ENCODE peak calls at places on chromosomes 3 and 15, in five cellular contexts. F, Y, I, T and C are unnamed samples.

GRCh38 chr3:69182588-69183299 is 60.3 kb upstream of the LMOD3 start:
- DNase-seq in F (no peak), Y (no peak), I (no peak), T (no peak), C (no peak)

GRCh38 chr3:64321747-64322146 is 96.5 kb upstream of the PRICKLE2 start:
- DNase-seq in F (no peak), Y (no peak), I (no peak), T (no peak), C (peak; percentile 17)

GRCh38 chr3:48521635-48522034 is 17.7 kb upstream of the SHISA5 start:
- DNase-seq in F (no peak), Y (no peak), I (no peak), T (no peak), C (no peak)

GRCh38 chr3:196378442-196378841 is 40.3 kb upstream of the TM4SF19 start:
- DNase-seq in F (no peak), Y (no peak), I (no peak), T (no peak), C (no peak)

GRCh38 chr15:26891448-26891881 is 24.6 kb downstream of the GABRA5 start:
- DNase-seq in F (peak; percentile 19), Y (peak; percentile 95), I (no peak), T (peak; percentile 91), C (peak; percentile 4)

GRCh38 chr15:80107774-80108173 is 45.0 kb upstream of the FAH start:
- DNase-seq in F (no peak), Y (no peak), I (no peak), T (no peak), C (no peak)

GRCh38 chr3:41155834-41156233 is 43.5 kb upstream of the CTNNB1 start:
- DNase-seq in F (no peak), Y (no peak), I (no peak), T (no peak), C (no peak)

GRCh38 chr15:38474155-38474757 is 20.3 kb downstream of the FAM98B start:
- DNase-seq in F (peak; percentile 43), Y (no peak), I (no peak), T (peak; percentile 68), C (peak; percentile 13)

GRCh38 chr15:49876401-49877038 is 242.5 kb downstream of the ATP8B4 start:
- DNase-seq in F (no peak), Y (no peak), I (peak; percentile 48), T (peak; percentile 45), C (no peak)

GRCh38 chr3:126422121-126422520 is 27.4 kb downstream of the CFAP100 start:
- DNase-seq in F (no peak), Y (no peak), I (no peak), T (no peak), C (no peak)

GRCh38 chr3:111081008-111081545 is 9.5 kb downstream of the NECTIN3 start:
- DNase-seq in F (no peak), Y (no peak), I (no peak), T (no peak), C (peak; percentile 20)

GRCh38 chr15:80484312-80484981 is 80.3 kb downstream of the ARNT2 start:
- DNase-seq in F (no peak), Y (no peak), I (no peak), T (no peak), C (no peak)

GRCh38 chr15:62883938-62884479 is 158.5 kb upstream of the TPM1 start:
- DNase-seq in F (no peak), Y (no peak), I (peak; percentile 53), T (no peak), C (no peak)

GRCh38 chr3:23487015-23487414 is 283.9 kb downstream of the UBE2E2 start:
- DNase-seq in F (no peak), Y (no peak), I (no peak), T (no peak), C (no peak)

GRCh38 chr3:111809196-111809595 is 49.9 kb upstream of the PHLDB2 start:
- DNase-seq in F (no peak), Y (no peak), I (no peak), T (no peak), C (no peak)

GRCh38 chr3:62665627-62666433 is 209.4 kb downstream of the CADPS start:
- DNase-seq in F (no peak), Y (peak; percentile 80), I (peak; percentile 18), T (peak; percentile 91), C (peak; percentile 75)

GRCh38 chr3:49236226-49236625 is 40.8 kb downstream of the C3orf62 start:
- DNase-seq in F (no peak), Y (no peak), I (no peak), T (no peak), C (no peak)

GRCh38 chr15:84816694-84817460 is at the start of gene ALPK3:
- DNase-seq in F (peak; percentile 45), Y (peak; percentile 27), I (peak; percentile 26), T (peak; percentile 63), C (no peak)

GRCh38 chr3:138367912-138368311 is 19.5 kb downstream of the MRAS start:
- DNase-seq in F (no peak), Y (no peak), I (peak; percentile 41), T (peak; percentile 21), C (peak; percentile 34)

GRCh38 chr3:52110502-52110901 is 43.7 kb downstream of the POC1A start:
- DNase-seq in F (no peak), Y (no peak), I (no peak), T (no peak), C (no peak)

GRCh38 chr15:88002721-88003120 is 253.8 kb downstream of the NTRK3 start:
- DNase-seq in F (no peak), Y (no peak), I (no peak), T (no peak), C (no peak)

GRCh38 chr3:138332472-138333073 is 2.9 kb upstream of the NME9 start:
- DNase-seq in F (no peak), Y (no peak), I (no peak), T (peak; percentile 25), C (no peak)

GRCh38 chr3:169581633-169582032 is 81.9 kb downstream of the MECOM start:
- DNase-seq in F (no peak), Y (no peak), I (no peak), T (peak; percentile 33), C (no peak)

GRCh38 chr3:61783993-61784718 is 222.8 kb downstream of the PTPRG start:
- DNase-seq in F (no peak), Y (no peak), I (no peak), T (no peak), C (no peak)

GRCh38 chr15:87604857-87605446 is 651.6 kb downstream of the NTRK3 start:
- DNase-seq in F (no peak), Y (peak; percentile 34), I (no peak), T (peak; percentile 65), C (no peak)

GRCh38 chr3:155871746-155872158 is 1.3 kb downstream of the GMPS start:
- DNase-seq in F (no peak), Y (no peak), I (no peak), T (no peak), C (no peak)

GRCh38 chr3:172716476-172716875 is 5.6 kb upstream of the NCEH1 start:
- DNase-seq in F (no peak), Y (no peak), I (no peak), T (no peak), C (no peak)

GRCh38 chr3:16841906-16842709 is 42.6 kb upstream of the PLCL2 start:
- DNase-seq in F (peak; percentile 53), Y (no peak), I (no peak), T (no peak), C (no peak)

GRCh38 chr3:191889781-191890180 is 428.8 kb downstream of the PYDC2 start:
- DNase-seq in F (no peak), Y (no peak), I (no peak), T (no peak), C (no peak)

GRCh38 chr3:188926741-188927650 is 244.8 kb upstream of the TPRG1 start:
- DNase-seq in F (no peak), Y (no peak), I (no peak), T (no peak), C (no peak)

GRCh38 chr3:181752202-181752671 is 40.5 kb downstream of the SOX2 start:
- DNase-seq in F (no peak), Y (peak; percentile 45), I (no peak), T (no peak), C (no peak)

GRCh38 chr3:78165876-78166275 is 1126.0 kb downstream of the ROBO2 start:
- DNase-seq in F (no peak), Y (no peak), I (no peak), T (no peak), C (no peak)
- TF ChIP-seq CTCF in F (no peak), Y (peak; percentile 33), I (no peak), T (peak; percentile 29), C (no peak)

GRCh38 chr15:43511012-43511885 is 6.2 kb upstream of the MAP1A start:
- DNase-seq in F (peak; percentile 16), Y (peak; percentile 16), I (no peak), T (peak; percentile 61), C (no peak)
- TF ChIP-seq CTCF in F (no peak), Y (peak; percentile 26), I (no peak), T (peak; percentile 38), C (no peak)

DNA sequence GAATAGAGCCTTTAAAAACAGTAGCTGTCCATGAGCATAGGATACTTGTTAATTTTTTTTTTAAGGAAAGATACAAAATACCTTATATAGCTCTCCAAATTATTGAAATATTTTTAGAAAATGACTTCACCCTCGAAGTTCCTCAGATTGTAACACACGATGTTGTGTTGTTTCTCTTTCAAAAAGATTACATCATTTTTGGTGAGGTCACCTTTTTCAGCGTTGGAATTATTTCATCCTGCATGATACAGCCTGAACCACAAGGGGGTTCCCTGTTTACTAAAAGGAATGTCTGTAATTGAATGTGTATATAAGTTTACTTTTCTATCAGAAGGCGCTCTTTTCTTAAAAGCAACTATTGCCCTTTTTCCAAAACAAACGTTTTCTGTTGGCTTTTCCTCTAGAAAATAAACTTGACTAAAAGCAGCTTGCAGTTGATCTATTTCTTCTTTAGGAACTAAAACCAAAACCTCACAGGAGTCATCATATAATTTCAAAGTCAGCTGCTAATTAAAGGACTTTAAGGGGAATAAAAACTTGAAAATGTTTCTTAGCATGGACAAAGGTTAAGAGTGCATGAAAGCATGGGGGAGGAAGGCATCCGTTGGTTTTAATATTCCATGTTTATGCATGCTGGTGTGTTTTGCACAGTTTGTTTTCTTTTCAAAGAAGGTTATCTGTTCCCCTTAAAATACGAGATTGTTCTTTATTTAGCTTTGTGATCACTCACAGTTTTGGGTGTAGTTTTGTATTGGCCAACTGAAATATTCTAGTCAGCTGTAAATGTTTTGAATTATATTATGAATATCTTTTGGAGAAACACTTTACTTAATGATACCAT is 29.4 kb downstream of the LYSMD4 start:
- DNase-seq in F (peak; percentile 44), Y (no peak), I (no peak), T (peak; percentile 16), C (peak; percentile 53)
- TF ChIP-seq CTCF in F (no peak), Y (peak; percentile 62), I (peak; percentile 74), T (peak; percentile 41), C (peak; percentile 64)

DNA sequence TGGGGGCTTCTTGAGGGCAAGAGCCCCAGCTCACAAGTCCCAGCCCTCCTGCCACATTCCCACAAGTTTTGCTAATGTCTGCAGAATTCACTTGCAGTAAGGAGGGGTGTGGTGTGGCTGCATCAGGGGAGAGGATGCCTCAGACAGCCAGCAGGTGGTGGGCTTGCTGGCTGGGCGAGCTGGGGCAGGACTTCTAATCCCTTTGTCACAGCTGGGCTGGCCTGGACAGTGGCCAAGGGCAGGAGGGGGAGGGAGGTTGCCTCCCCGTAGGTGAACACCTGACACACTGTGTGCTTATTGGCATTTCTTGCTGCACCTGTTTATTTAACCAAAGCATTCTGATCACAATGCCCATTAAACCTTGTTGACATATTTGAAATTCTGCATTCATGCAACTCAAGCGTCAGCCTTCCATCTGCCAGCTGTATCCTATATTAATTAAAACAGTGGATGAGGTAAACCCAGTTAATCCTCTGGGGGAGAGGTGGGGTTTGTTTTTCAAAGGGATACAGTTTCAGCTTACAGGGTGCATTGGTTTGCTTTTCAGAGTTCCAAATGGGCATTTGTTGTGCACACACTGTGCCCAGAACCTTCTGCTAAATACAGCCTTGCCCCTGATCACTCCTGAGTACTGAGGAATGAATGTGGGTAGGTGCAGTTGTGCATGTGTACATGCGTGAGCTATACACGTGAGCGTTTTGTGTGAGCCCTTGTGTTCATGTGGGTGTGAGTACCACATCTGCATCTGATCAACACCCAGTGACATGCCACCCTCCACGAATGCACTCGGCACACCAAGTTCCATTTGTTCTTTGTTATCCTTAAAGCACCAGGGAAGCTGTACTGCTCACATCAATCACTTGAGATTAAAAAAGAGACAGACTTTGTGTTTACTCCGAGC is 268.7 kb downstream of the XXYLT1 start:
- DNase-seq in F (peak; percentile 69), Y (peak; percentile 8), I (peak; percentile 34), T (peak; percentile 75), C (peak; percentile 96)
- TF ChIP-seq CTCF in F (peak; percentile 66), Y (peak; percentile 62), I (peak; percentile 49), T (peak; percentile 64), C (peak; percentile 85)